ENCODE peak calls at places on chromosome 6, in five cellular contexts. One of them, this sample, is unnamed.

GRCh38 chr6:9365378-9365777 is 930.0 kb upstream of the SLC35B3 start:
- DNase-seq in psoas muscle: no peak
- DNase-seq in choroid plexus epithelial cell: no peak
- DNase-seq in mammary epithelial cell: no peak
- DNase-seq in mucosa of descending colon: no peak
- DNase-seq in this sample: no peak

GRCh38 chr6:15962449-15962764 is 166.5 kb upstream of the MYLIP start:
- DNase-seq in mucosa of descending colon: no peak
- DNase-seq in mammary epithelial cell: peak
- DNase-seq in psoas muscle: no peak
- DNase-seq in choroid plexus epithelial cell: peak
- DNase-seq in this sample: peak

GRCh38 chr6:12890171-12890790 is 173.7 kb downstream of the PHACTR1 start:
- DNase-seq in mucosa of descending colon: no peak
- DNase-seq in choroid plexus epithelial cell: peak
- DNase-seq in psoas muscle: no peak
- DNase-seq in mammary epithelial cell: no peak
- DNase-seq in this sample: no peak

GRCh38 chr6:96394727-96395126 is 126.9 kb upstream of the UFL1 start:
- DNase-seq in choroid plexus epithelial cell: no peak
- DNase-seq in mucosa of descending colon: no peak
- DNase-seq in psoas muscle: no peak
- DNase-seq in mammary epithelial cell: peak
- DNase-seq in this sample: no peak

GRCh38 chr6:33897193-33897479 is 93.3 kb upstream of the MLN start:
- DNase-seq in mammary epithelial cell: no peak
- DNase-seq in mucosa of descending colon: no peak
- DNase-seq in psoas muscle: no peak
- DNase-seq in choroid plexus epithelial cell: no peak
- DNase-seq in this sample: no peak

GRCh38 chr6:40936810-40937209 is 102.2 kb downstream of the UNC5CL start:
- DNase-seq in mucosa of descending colon: no peak
- DNase-seq in mammary epithelial cell: peak
- DNase-seq in choroid plexus epithelial cell: peak
- DNase-seq in psoas muscle: no peak
- DNase-seq in this sample: peak

GRCh38 chr6:133187657-133188453 is 53.3 kb upstream of the EYA4 start:
- DNase-seq in psoas muscle: no peak
- DNase-seq in mucosa of descending colon: no peak
- DNase-seq in mammary epithelial cell: no peak
- DNase-seq in choroid plexus epithelial cell: peak
- DNase-seq in this sample: no peak

GRCh38 chr6:14209005-14209404 is 91.4 kb downstream of the CD83 start:
- DNase-seq in mucosa of descending colon: no peak
- DNase-seq in choroid plexus epithelial cell: no peak
- DNase-seq in mammary epithelial cell: no peak
- DNase-seq in psoas muscle: no peak
- DNase-seq in this sample: no peak

GRCh38 chr6:14673201-14673600 is 555.6 kb downstream of the CD83 start:
- DNase-seq in choroid plexus epithelial cell: peak
- DNase-seq in mucosa of descending colon: no peak
- DNase-seq in mammary epithelial cell: no peak
- DNase-seq in psoas muscle: no peak
- DNase-seq in this sample: peak

GRCh38 chr6:95802978-95803377 is 212.8 kb upstream of the FUT9 start:
- DNase-seq in mucosa of descending colon: no peak
- DNase-seq in choroid plexus epithelial cell: no peak
- DNase-seq in psoas muscle: no peak
- DNase-seq in mammary epithelial cell: no peak
- DNase-seq in this sample: no peak

DNA sequence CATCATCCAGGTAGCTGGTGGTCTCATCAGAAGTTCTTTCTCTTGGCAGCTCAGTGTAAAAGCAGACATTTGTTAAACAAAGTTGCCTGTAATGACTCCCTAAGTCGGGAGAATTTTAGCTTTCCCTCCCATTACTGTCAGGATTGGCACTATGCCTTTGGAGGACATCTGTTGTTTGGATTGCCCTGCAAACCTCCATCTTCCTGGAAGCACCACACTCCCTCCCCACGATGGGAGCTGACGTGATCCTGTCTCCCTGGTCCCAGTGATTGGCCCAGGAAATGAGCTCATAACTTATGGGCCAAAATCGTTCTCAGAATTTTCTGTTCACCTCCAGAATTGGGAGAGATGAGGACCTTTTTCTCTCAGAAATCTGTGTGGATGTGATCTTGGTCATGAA is 42.6 kb upstream of the CNR1 start:
- DNase-seq in choroid plexus epithelial cell: no peak
- DNase-seq in psoas muscle: no peak
- DNase-seq in mammary epithelial cell: no peak
- DNase-seq in mucosa of descending colon: no peak
- DNase-seq in this sample: no peak
- TF ChIP-seq CTCF in choroid plexus epithelial cell: no peak
- TF ChIP-seq CTCF in psoas muscle: no peak
- TF ChIP-seq CTCF in mammary epithelial cell: no peak
- TF ChIP-seq CTCF in mucosa of descending colon: no peak
- TF ChIP-seq CTCF in this sample: no peak

GRCh38 chr6:144063744-144064401 is 31.5 kb downstream of the SF3B5 start:
- DNase-seq in mucosa of descending colon: peak
- DNase-seq in choroid plexus epithelial cell: peak
- DNase-seq in psoas muscle: peak
- DNase-seq in mammary epithelial cell: peak
- DNase-seq in this sample: peak
- TF ChIP-seq CTCF in mucosa of descending colon: peak
- TF ChIP-seq CTCF in choroid plexus epithelial cell: no peak
- TF ChIP-seq CTCF in psoas muscle: no peak
- TF ChIP-seq CTCF in mammary epithelial cell: no peak
- TF ChIP-seq CTCF in this sample: peak

DNA sequence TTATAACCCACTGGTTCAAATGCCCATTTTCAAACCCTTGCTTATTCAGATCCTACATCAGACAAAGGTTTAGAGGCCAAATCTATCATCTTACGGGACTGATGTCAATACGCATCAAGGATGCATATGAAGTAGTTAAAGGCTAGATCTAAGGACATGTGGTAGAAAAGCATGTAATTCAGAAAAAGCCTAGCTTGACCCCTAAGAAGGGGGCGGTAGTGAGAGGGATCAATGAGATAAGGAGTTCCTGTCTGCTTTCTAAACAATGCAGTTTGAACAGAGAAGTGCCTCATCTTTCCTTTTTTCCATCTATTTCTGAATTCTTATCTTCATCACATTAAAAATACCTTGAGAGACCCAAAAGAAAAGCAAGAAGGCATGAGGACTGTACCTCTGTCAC is 237.7 kb downstream of the ARHGAP18 start:
- DNase-seq in choroid plexus epithelial cell: no peak
- DNase-seq in psoas muscle: no peak
- DNase-seq in mammary epithelial cell: no peak
- DNase-seq in mucosa of descending colon: no peak
- DNase-seq in this sample: no peak
- TF ChIP-seq CTCF in choroid plexus epithelial cell: no peak
- TF ChIP-seq CTCF in psoas muscle: no peak
- TF ChIP-seq CTCF in mammary epithelial cell: no peak
- TF ChIP-seq CTCF in mucosa of descending colon: no peak
- TF ChIP-seq CTCF in this sample: no peak

GRCh38 chr6:39844866-39845265 is 52.7 kb downstream of the DAAM2 start:
- DNase-seq in mammary epithelial cell: no peak
- DNase-seq in psoas muscle: no peak
- DNase-seq in choroid plexus epithelial cell: no peak
- DNase-seq in mucosa of descending colon: no peak
- DNase-seq in this sample: no peak

GRCh38 chr6:39841923-39842322 is 49.7 kb downstream of the DAAM2 start:
- DNase-seq in choroid plexus epithelial cell: no peak
- DNase-seq in psoas muscle: no peak
- DNase-seq in mucosa of descending colon: no peak
- DNase-seq in mammary epithelial cell: no peak
- DNase-seq in this sample: no peak

GRCh38 chr6:39840781-39841180 is 48.6 kb downstream of the DAAM2 start:
- DNase-seq in choroid plexus epithelial cell: no peak
- DNase-seq in mucosa of descending colon: no peak
- DNase-seq in psoas muscle: no peak
- DNase-seq in mammary epithelial cell: no peak
- DNase-seq in this sample: no peak

GRCh38 chr6:39841291-39841690 is 49.1 kb downstream of the DAAM2 start:
- DNase-seq in psoas muscle: no peak
- DNase-seq in mammary epithelial cell: no peak
- DNase-seq in mucosa of descending colon: no peak
- DNase-seq in choroid plexus epithelial cell: no peak
- DNase-seq in this sample: no peak

DNA sequence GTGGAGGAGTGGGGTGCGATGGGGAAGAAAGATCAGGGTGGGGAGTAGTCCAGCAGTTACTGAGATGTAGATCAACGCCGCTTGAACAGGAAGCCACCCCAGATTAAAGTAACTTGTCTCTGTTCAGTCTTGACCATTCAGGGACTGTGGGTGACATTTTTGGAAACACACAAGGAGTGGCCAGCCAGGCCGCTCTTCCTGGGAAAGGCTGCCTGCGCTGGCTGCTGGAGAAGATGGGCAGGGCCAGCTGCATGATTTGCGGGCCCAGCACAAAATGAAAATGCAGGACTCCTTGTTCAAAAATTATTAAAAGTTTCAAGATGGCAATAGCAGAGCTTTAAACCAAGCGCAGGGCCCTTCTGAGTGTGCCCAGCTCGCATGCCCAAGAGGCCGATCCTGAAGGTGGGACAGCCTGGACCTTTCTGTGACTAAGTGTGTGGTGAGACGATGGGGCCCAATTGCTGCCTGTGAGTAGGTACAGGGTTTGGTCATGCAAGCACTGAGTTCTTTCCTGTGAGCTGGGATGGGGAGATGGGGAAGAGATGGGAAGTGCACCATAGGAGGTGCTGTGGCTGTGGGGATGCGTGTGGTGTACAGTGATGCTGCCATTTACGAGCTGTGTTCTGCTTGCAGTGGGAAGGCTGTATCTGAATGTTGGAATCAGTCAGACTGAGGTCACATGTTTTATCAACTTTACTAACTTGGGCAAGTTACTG is 51.3 kb downstream of the DAAM2 start:
- DNase-seq in mucosa of descending colon: no peak
- DNase-seq in mammary epithelial cell: no peak
- DNase-seq in psoas muscle: no peak
- DNase-seq in choroid plexus epithelial cell: no peak
- DNase-seq in this sample: no peak
- TF ChIP-seq CTCF in mucosa of descending colon: no peak
- TF ChIP-seq CTCF in mammary epithelial cell: no peak
- TF ChIP-seq CTCF in psoas muscle: no peak
- TF ChIP-seq CTCF in choroid plexus epithelial cell: peak
- TF ChIP-seq CTCF in this sample: no peak

DNA sequence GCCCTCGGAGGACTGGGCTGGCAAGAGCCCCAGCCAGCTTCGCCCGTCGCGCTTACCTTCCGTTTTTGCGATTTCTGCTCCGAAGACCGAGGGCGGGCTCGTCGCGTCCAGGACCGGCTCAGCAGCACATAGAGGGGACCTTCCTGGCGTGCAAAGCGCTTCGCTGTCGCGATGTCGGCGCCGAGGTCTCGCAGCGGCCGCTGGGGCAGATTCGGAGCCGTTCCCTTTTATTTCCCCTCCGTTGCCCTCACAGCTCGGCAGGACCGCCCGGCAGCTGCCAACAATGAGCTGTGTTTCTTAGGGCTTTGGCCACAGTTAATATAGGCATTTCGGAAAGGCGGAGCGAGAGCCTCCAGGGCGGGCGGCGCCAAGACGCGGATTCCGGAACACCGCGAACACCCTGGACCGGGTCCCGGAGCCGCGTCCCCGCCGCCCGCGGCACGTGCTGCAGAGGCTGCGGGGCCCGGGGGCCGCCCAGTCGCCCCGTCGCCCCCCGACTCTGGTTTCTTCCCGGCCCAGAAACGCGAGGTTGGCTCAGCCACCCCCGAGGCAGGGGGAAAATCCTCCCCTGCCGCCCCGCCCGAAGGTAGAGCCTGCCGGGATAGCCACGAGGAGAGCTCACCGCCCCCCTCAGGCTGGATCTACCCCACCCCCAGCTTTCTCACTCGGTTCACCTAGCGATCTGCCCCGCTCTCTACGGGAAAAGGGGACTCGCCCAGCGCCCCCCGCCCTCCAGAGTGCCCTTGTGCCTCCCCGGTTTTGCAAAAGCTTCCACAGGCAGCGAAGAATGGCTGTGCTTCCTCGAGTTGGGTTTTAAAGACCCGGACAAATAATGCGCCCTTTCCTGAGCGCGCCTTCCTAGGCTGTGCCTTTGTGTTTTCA is at the start of gene CITED2:
- DNase-seq in psoas muscle: peak
- DNase-seq in mammary epithelial cell: peak
- DNase-seq in choroid plexus epithelial cell: peak
- DNase-seq in mucosa of descending colon: peak
- DNase-seq in this sample: peak
- TF ChIP-seq CTCF in psoas muscle: peak
- TF ChIP-seq CTCF in mammary epithelial cell: no peak
- TF ChIP-seq CTCF in choroid plexus epithelial cell: peak
- TF ChIP-seq CTCF in mucosa of descending colon: no peak
- TF ChIP-seq CTCF in this sample: peak